ENCODE peak calls at places on chromosome 1, in ten cellular contexts. Y, E, O, R, L, A, H, U, X and B are unnamed samples.

GRCh38 chr1:89566761-89567174 is 42.1 kb downstream of the LRRC8B start:
- DNase-seq in Y (no peak), E (no peak), O (peak; percentile 78), R (no peak), L (peak; percentile 26), A (no peak), H (no peak), U (no peak), X (no peak), B (no peak)

GRCh38 chr1:225824522-225824921 is 14.6 kb downstream of the EPHX1 start:
- DNase-seq in Y (no peak), E (peak; percentile 51), O (no peak), R (no peak), L (no peak), A (no peak), H (no peak), U (no peak), X (no peak), B (no peak)

GRCh38 chr1:47465605-47466004 is 27.8 kb downstream of the FOXD2 start:
- DNase-seq in Y (no peak), E (no peak), O (no peak), R (no peak), L (no peak), A (no peak), H (no peak), U (no peak), X (no peak), B (no peak)

GRCh38 chr1:109517337-109517736 is 7.8 kb upstream of the AMIGO1 start:
- DNase-seq in Y (no peak), E (no peak), O (no peak), R (no peak), L (no peak), A (no peak), H (no peak), U (no peak), X (no peak), B (no peak)

GRCh38 chr1:84260852-84261518 is 40.5 kb upstream of the SAMD13 start:
- DNase-seq in Y (no peak), E (no peak), O (no peak), R (no peak), L (no peak), A (no peak), H (no peak), U (no peak), X (peak; percentile 80), B (peak; percentile 45)

GRCh38 chr1:234515411-234515810 is 36.4 kb upstream of the TARBP1 start:
- DNase-seq in Y (no peak), E (no peak), O (peak; percentile 51), R (no peak), L (peak; percentile 40), A (no peak), H (no peak), U (no peak), X (no peak), B (peak; percentile 87)

GRCh38 chr1:151327223-151327902 is at the start of gene PI4KB:
- DNase-seq in Y (peak; percentile 86), E (peak; percentile 96), O (peak; percentile 99), R (peak; percentile 63), L (peak; percentile 97), A (peak; percentile 84), H (peak; percentile 93), U (peak; percentile 98), X (peak; percentile 100), B (peak; percentile 96)

GRCh38 chr1:212313616-212314015 is 28.4 kb downstream of the PPP2R5A start:
- DNase-seq in Y (no peak), E (no peak), O (peak; percentile 50), R (no peak), L (no peak), A (no peak), H (no peak), U (no peak), X (no peak), B (peak; percentile 83)

GRCh38 chr1:201377611-201378092 is at the start of gene TNNT2:
- DNase-seq in Y (no peak), E (no peak), O (peak; percentile 36), R (no peak), L (no peak), A (no peak), H (no peak), U (no peak), X (no peak), B (no peak)

GRCh38 chr1:211589782-211590721 is 11.1 kb upstream of the SLC30A1 start:
- DNase-seq in Y (no peak), E (peak; percentile 92), O (peak; percentile 66), R (no peak), L (no peak), A (no peak), H (no peak), U (no peak), X (no peak), B (no peak)

GRCh38 chr1:204706838-204707509 is 21.4 kb upstream of the LRRN2 start:
- DNase-seq in Y (no peak), E (peak; percentile 45), O (no peak), R (no peak), L (peak; percentile 70), A (no peak), H (no peak), U (no peak), X (no peak), B (no peak)

GRCh38 chr1:23867542-23867952 is 543 bp downstream of the FUCA1 start:
- DNase-seq in Y (peak; percentile 68), E (no peak), O (no peak), R (no peak), L (no peak), A (peak; percentile 4), H (no peak), U (peak; percentile 14), X (no peak), B (no peak)

GRCh38 chr1:178341218-178341956 is 155.4 kb downstream of the CLEC20A start:
- DNase-seq in Y (no peak), E (peak; percentile 63), O (peak; percentile 69), R (no peak), L (peak; percentile 84), A (no peak), H (peak; percentile 45), U (no peak), X (no peak), B (peak; percentile 89)